ENCODE peak calls at places on chromosome 12, in four cellular contexts. One of them, this sample, is unnamed.

GRCh38 chr12:49470986-49471385 is 67.8 kb upstream of the KCNH3 start:
- DNase-seq in K562: no peak
- DNase-seq in GM12878: no peak
- DNase-seq in H1: no peak
- DNase-seq in this sample: no peak

GRCh38 chr12:66733321-66733720 is 54.4 kb upstream of the GRIP1 start:
- DNase-seq in GM12878: no peak
- DNase-seq in K562: no peak
- DNase-seq in H1: no peak
- DNase-seq in this sample: no peak

GRCh38 chr12:7219599-7220243 is 30.2 kb downstream of the PEX5 start:
- DNase-seq in H1: peak; percentile 34
- DNase-seq in GM12878: peak; percentile 19
- DNase-seq in K562: peak; percentile 44
- DNase-seq in this sample: peak; percentile 63

GRCh38 chr12:123712780-123713319 is 697 bp downstream of the ATP6V0A2 start:
- DNase-seq in GM12878: no peak
- DNase-seq in K562: no peak
- DNase-seq in H1: no peak
- DNase-seq in this sample: peak; percentile 2

GRCh38 chr12:76962099-76962498 is 83.3 kb upstream of the CSRP2 start:
- DNase-seq in H1: no peak
- DNase-seq in K562: no peak
- DNase-seq in GM12878: no peak
- DNase-seq in this sample: no peak

GRCh38 chr12:111451649-111452129 is 46.0 kb downstream of the SH2B3 start:
- DNase-seq in GM12878: no peak
- DNase-seq in K562: no peak
- DNase-seq in H1: no peak
- DNase-seq in this sample: peak; percentile 53

GRCh38 chr12:46386877-46387629 is 14.5 kb upstream of the SLC38A2 start:
- DNase-seq in H1: no peak
- DNase-seq in GM12878: no peak
- DNase-seq in K562: no peak
- DNase-seq in this sample: no peak

GRCh38 chr12:53530920-53531319 is 23.6 kb upstream of the NPFF start:
- DNase-seq in K562: no peak
- DNase-seq in H1: no peak
- DNase-seq in GM12878: no peak
- DNase-seq in this sample: no peak

GRCh38 chr12:102728506-102729242 is 188.4 kb downstream of the PAH start:
- DNase-seq in GM12878: peak; percentile 77
- DNase-seq in H1: no peak
- DNase-seq in K562: no peak
- DNase-seq in this sample: no peak

GRCh38 chr12:50401383-50402155 is 884 bp downstream of the LARP4 start:
- DNase-seq in H1: no peak
- DNase-seq in GM12878: no peak
- DNase-seq in K562: peak; percentile 11
- DNase-seq in this sample: no peak

GRCh38 chr12:132503611-132504204 is 13.8 kb downstream of the FBRSL1 start:
- DNase-seq in K562: no peak
- DNase-seq in H1: no peak
- DNase-seq in GM12878: no peak
- DNase-seq in this sample: no peak

GRCh38 chr12:101117842-101118241 is 92.2 kb downstream of the SLC5A8 start:
- DNase-seq in H1: no peak
- DNase-seq in K562: no peak
- DNase-seq in GM12878: no peak
- DNase-seq in this sample: no peak

GRCh38 chr12:32947203-32947795 is 50.7 kb upstream of the PKP2 start:
- DNase-seq in K562: no peak
- DNase-seq in H1: no peak
- DNase-seq in GM12878: no peak
- DNase-seq in this sample: peak; percentile 9

GRCh38 chr12:87150969-87151662 is 878.1 kb downstream of the C12orf50 start:
- DNase-seq in GM12878: peak; percentile 4
- DNase-seq in K562: no peak
- DNase-seq in H1: no peak
- DNase-seq in this sample: no peak

GRCh38 chr12:107684990-107685359 is 624 bp upstream of the PWP1 start:
- DNase-seq in K562: peak; percentile 29
- DNase-seq in H1: no peak
- DNase-seq in GM12878: no peak
- DNase-seq in this sample: peak; percentile 96

GRCh38 chr12:93514853-93515252 is 47.5 kb downstream of the MRPL42 start:
- DNase-seq in H1: no peak
- DNase-seq in GM12878: no peak
- DNase-seq in K562: no peak
- DNase-seq in this sample: no peak

GRCh38 chr12:25322918-25323773 is 72.4 kb upstream of the KRAS start:
- DNase-seq in GM12878: no peak
- DNase-seq in K562: no peak
- DNase-seq in H1: no peak
- DNase-seq in this sample: no peak

GRCh38 chr12:58443273-58443980 is 476.9 kb downstream of the LRIG3 start:
- DNase-seq in H1: no peak
- DNase-seq in K562: no peak
- DNase-seq in GM12878: no peak
- DNase-seq in this sample: peak; percentile 28

GRCh38 chr12:88870000-88870737 is 289.9 kb upstream of the KITLG start:
- DNase-seq in GM12878: no peak
- DNase-seq in K562: no peak
- DNase-seq in H1: no peak
- DNase-seq in this sample: no peak

GRCh38 chr12:49750027-49750977 is 8.9 kb downstream of the TMBIM6 start:
- DNase-seq in GM12878: peak; percentile 36
- DNase-seq in H1: no peak
- DNase-seq in K562: no peak
- DNase-seq in this sample: peak; percentile 31

GRCh38 chr12:83864064-83864463 is 1048.5 kb downstream of the SLC6A15 start:
- DNase-seq in K562: no peak
- DNase-seq in GM12878: no peak
- DNase-seq in H1: no peak
- DNase-seq in this sample: no peak

GRCh38 chr12:110349521-110350151 is 53.9 kb downstream of the ANAPC7 start:
- DNase-seq in K562: no peak
- DNase-seq in H1: no peak
- DNase-seq in GM12878: no peak
- DNase-seq in this sample: no peak

GRCh38 chr12:103814436-103814835 is 26.6 kb downstream of the NT5DC3 start:
- DNase-seq in GM12878: no peak
- DNase-seq in K562: no peak
- DNase-seq in H1: no peak
- DNase-seq in this sample: no peak
- TF ChIP-seq HDAC6 in GM12878: no peak
- TF ChIP-seq HDAC6 in K562: no peak
- TF ChIP-seq HDAC6 in H1: no peak
- TF ChIP-seq HDAC6 in this sample: no peak

DNA sequence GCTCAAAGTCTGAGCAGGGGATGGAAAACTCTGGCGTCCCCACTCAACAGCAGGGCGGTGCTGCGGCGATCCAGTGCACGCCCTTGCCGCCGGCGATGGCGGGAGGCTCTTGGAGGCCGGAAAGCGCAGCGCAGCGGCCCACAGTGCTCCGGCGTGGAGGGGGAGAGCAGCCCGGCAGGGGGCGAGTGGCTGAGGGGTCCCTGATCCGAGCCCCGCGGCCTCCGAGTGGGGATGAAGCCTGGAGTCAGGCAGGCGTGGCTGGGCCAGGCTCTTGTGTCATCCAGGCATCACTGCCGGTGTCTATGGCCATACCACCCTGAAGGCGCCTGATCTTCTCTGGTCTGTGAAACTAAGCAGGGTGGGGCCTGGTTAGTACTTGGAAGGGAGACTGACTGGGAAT is 183.1 kb downstream of the ALG10 start:
- DNase-seq in K562: no peak
- DNase-seq in GM12878: no peak
- DNase-seq in H1: no peak
- DNase-seq in this sample: no peak
- TF ChIP-seq ZNF274 in K562: no peak
- TF ChIP-seq ZNF274 in GM12878: no peak
- TF ChIP-seq ZNF274 in H1: no peak
- TF ChIP-seq ZNF274 in this sample: no peak

GRCh38 chr12:70408004-70408790 is 42.1 kb downstream of the KCNMB4 start:
- DNase-seq in H1: no peak
- DNase-seq in GM12878: no peak
- DNase-seq in K562: no peak
- DNase-seq in this sample: no peak
- TF ChIP-seq HDAC6 in H1: no peak
- TF ChIP-seq HDAC6 in GM12878: no peak
- TF ChIP-seq HDAC6 in K562: no peak
- TF ChIP-seq HDAC6 in this sample: no peak

GRCh38 chr12:116525418-116526001 is 33.7 kb upstream of the MAP1LC3B2 start:
- DNase-seq in GM12878: no peak
- DNase-seq in K562: no peak
- DNase-seq in H1: no peak
- DNase-seq in this sample: no peak

GRCh38 chr12:116529048-116529447 is 30.1 kb upstream of the MAP1LC3B2 start:
- DNase-seq in K562: no peak
- DNase-seq in H1: no peak
- DNase-seq in GM12878: no peak
- DNase-seq in this sample: peak; percentile 84

GRCh38 chr12:116528067-116528466 is 31.1 kb upstream of the MAP1LC3B2 start:
- DNase-seq in GM12878: no peak
- DNase-seq in K562: no peak
- DNase-seq in H1: no peak
- DNase-seq in this sample: no peak

GRCh38 chr12:116529686-116530085 is 29.5 kb upstream of the MAP1LC3B2 start:
- DNase-seq in GM12878: no peak
- DNase-seq in H1: no peak
- DNase-seq in K562: no peak
- DNase-seq in this sample: no peak

GRCh38 chr12:116528498-116528897 is 30.7 kb upstream of the MAP1LC3B2 start:
- DNase-seq in K562: no peak
- DNase-seq in GM12878: no peak
- DNase-seq in H1: no peak
- DNase-seq in this sample: no peak
- TF ChIP-seq ZNF274 in K562: no peak
- TF ChIP-seq ZNF274 in GM12878: no peak
- TF ChIP-seq ZNF274 in H1: no peak
- TF ChIP-seq ZNF274 in this sample: no peak

GRCh38 chr12:121295123-121295745 is 1.3 kb downstream of the CAMKK2 start:
- DNase-seq in H1: no peak
- DNase-seq in K562: no peak
- DNase-seq in GM12878: no peak
- DNase-seq in this sample: peak; percentile 6
- TF ChIP-seq HDAC6 in H1: no peak
- TF ChIP-seq HDAC6 in K562: no peak
- TF ChIP-seq HDAC6 in GM12878: no peak
- TF ChIP-seq HDAC6 in this sample: no peak

GRCh38 chr12:31119531-31120211 is 46.0 kb downstream of the DDX11 start:
- DNase-seq in H1: no peak
- DNase-seq in GM12878: no peak
- DNase-seq in K562: no peak
- DNase-seq in this sample: no peak

GRCh38 chr12:31120392-31121008 is 46.8 kb downstream of the DDX11 start:
- DNase-seq in K562: no peak
- DNase-seq in GM12878: no peak
- DNase-seq in H1: no peak
- DNase-seq in this sample: no peak

GRCh38 chr12:31118347-31118830 is 44.7 kb downstream of the DDX11 start:
- DNase-seq in K562: peak; percentile 58
- DNase-seq in GM12878: no peak
- DNase-seq in H1: no peak
- DNase-seq in this sample: no peak

GRCh38 chr12:31118831-31119530 is 45.3 kb downstream of the DDX11 start:
- DNase-seq in GM12878: no peak
- DNase-seq in K562: peak; percentile 58
- DNase-seq in H1: no peak
- DNase-seq in this sample: no peak

GRCh38 chr12:31117203-31118011 is 43.7 kb downstream of the DDX11 start:
- DNase-seq in H1: no peak
- DNase-seq in K562: peak; percentile 74
- DNase-seq in GM12878: no peak
- DNase-seq in this sample: peak; percentile 12
- TF ChIP-seq ZNF274 in H1: no peak
- TF ChIP-seq ZNF274 in K562: no peak
- TF ChIP-seq ZNF274 in GM12878: no peak
- TF ChIP-seq ZNF274 in this sample: no peak

GRCh38 chr12:52274521-52274920 is at the start of gene KRT86:
- DNase-seq in GM12878: no peak
- DNase-seq in H1: no peak
- DNase-seq in K562: no peak
- DNase-seq in this sample: no peak
- TF ChIP-seq HDAC6 in GM12878: no peak
- TF ChIP-seq HDAC6 in H1: no peak
- TF ChIP-seq HDAC6 in K562: no peak
- TF ChIP-seq HDAC6 in this sample: no peak

GRCh38 chr12:119804011-119804641 is 73.0 kb downstream of the CIT start:
- DNase-seq in K562: peak; percentile 21
- DNase-seq in H1: peak; percentile 68
- DNase-seq in GM12878: no peak
- DNase-seq in this sample: peak; percentile 54
- TF ChIP-seq ZNF274 in K562: no peak
- TF ChIP-seq ZNF274 in H1: no peak
- TF ChIP-seq ZNF274 in GM12878: no peak
- TF ChIP-seq ZNF274 in this sample: no peak

GRCh38 chr12:114744696-114745095 is 60.7 kb upstream of the TBX3 start:
- DNase-seq in K562: no peak
- DNase-seq in GM12878: no peak
- DNase-seq in H1: no peak
- DNase-seq in this sample: no peak
- TF ChIP-seq HDAC6 in K562: no peak
- TF ChIP-seq HDAC6 in GM12878: no peak
- TF ChIP-seq HDAC6 in H1: no peak
- TF ChIP-seq HDAC6 in this sample: no peak

GRCh38 chr12:64404470-64405446 is 566 bp downstream of the XPOT start:
- DNase-seq in GM12878: no peak
- DNase-seq in K562: peak; percentile 74
- DNase-seq in H1: no peak
- DNase-seq in this sample: peak; percentile 71

GRCh38 chr12:64395739-64396138 is 5.2 kb upstream of the C12orf56 start:
- DNase-seq in GM12878: no peak
- DNase-seq in H1: no peak
- DNase-seq in K562: no peak
- DNase-seq in this sample: no peak

GRCh38 chr12:64402181-64402580 is 2.0 kb upstream of the XPOT start:
- DNase-seq in GM12878: no peak
- DNase-seq in H1: no peak
- DNase-seq in K562: no peak
- DNase-seq in this sample: no peak

GRCh38 chr12:64403708-64404469 is at the start of gene XPOT:
- DNase-seq in H1: peak; percentile 95
- DNase-seq in GM12878: peak; percentile 84
- DNase-seq in K562: peak; percentile 91
- DNase-seq in this sample: peak; percentile 92

DNA sequence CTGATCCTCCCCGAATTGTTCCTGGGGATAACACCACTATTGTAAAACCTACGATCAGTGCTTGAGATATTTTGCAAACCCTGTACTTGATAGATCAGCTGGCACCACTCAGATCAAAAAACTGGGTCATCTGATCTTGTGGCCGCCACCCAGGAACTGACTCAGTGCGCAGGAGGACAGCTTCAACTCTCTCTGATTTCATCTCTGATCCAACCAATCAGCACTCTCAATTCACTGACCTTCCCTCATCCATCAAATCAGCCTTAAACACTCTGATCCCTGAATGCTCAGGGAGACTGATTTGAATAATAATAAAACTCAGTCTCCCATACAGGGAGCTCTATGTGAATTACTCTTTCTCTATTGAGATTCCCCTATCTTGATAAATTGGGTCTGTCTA is 4.2 kb upstream of the XPOT start:
- DNase-seq in K562: no peak
- DNase-seq in GM12878: no peak
- DNase-seq in H1: no peak
- DNase-seq in this sample: no peak
- TF ChIP-seq ZNF274 in K562: no peak
- TF ChIP-seq ZNF274 in GM12878: no peak
- TF ChIP-seq ZNF274 in H1: no peak
- TF ChIP-seq ZNF274 in this sample: no peak

This sample was measured in HepG2.